ENCODE peak calls at places on chromosomes 7 and 10, in seven cellular contexts. Q, K, P, W, O, T and Z are unnamed samples.

GRCh38 chr10:64465653-64466052 is 944.5 kb downstream of the REEP3 start:
- DNase-seq in Q (no peak), K (no peak), P (no peak), W (no peak), O (no peak), T (no peak), Z (no peak)

GRCh38 chr7:139092090-139092796 is 17.3 kb downstream of the ZC3HAV1 start:
- DNase-seq in Q (no peak), K (no peak), P (no peak), W (no peak), O (no peak), T (no peak), Z (no peak)

GRCh38 chr7:42272793-42273665 is 36.0 kb upstream of the GLI3 start:
- DNase-seq in Q (peak; percentile 2), K (no peak), P (no peak), W (no peak), O (peak; percentile 48), T (no peak), Z (no peak)

GRCh38 chr10:67925449-67926005 is 41.1 kb downstream of the SIRT1 start:
- DNase-seq in Q (no peak), K (no peak), P (no peak), W (no peak), O (no peak), T (no peak), Z (no peak)

GRCh38 chr10:25758041-25758457 is 176.0 kb upstream of the MYO3A start:
- DNase-seq in Q (peak; percentile 19), K (peak; percentile 20), P (no peak), W (peak; percentile 50), O (no peak), T (no peak), Z (no peak)

GRCh38 chr10:13338337-13339128 is 9.6 kb downstream of the SEPHS1 start:
- DNase-seq in Q (no peak), K (no peak), P (no peak), W (no peak), O (peak; percentile 15), T (no peak), Z (no peak)

GRCh38 chr7:1248077-1248458 is 15.4 kb downstream of the UNCX start:
- DNase-seq in Q (no peak), K (no peak), P (no peak), W (no peak), O (no peak), T (no peak), Z (no peak)

GRCh38 chr7:131400833-131401593 is 73.3 kb downstream of the MKLN1 start:
- DNase-seq in Q (no peak), K (no peak), P (no peak), W (peak; percentile 19), O (peak; percentile 78), T (no peak), Z (no peak)

GRCh38 chr7:23938937-23939552 is 229.0 kb downstream of the STK31 start:
- DNase-seq in Q (peak; percentile 10), K (peak; percentile 30), P (no peak), W (peak; percentile 53), O (peak; percentile 46), T (no peak), Z (no peak)

GRCh38 chr7:21945374-21946227 is at the start of gene CDCA7L:
- DNase-seq in Q (peak; percentile 85), K (peak; percentile 89), P (peak; percentile 15), W (peak; percentile 81), O (peak; percentile 73), T (no peak), Z (peak; percentile 55)

GRCh38 chr10:22372298-22372697 is 27.0 kb downstream of the SPAG6 start:
- DNase-seq in Q (no peak), K (no peak), P (no peak), W (no peak), O (no peak), T (no peak), Z (no peak)

GRCh38 chr10:17431871-17432311 is 22.5 kb downstream of the ST8SIA6 start:
- DNase-seq in Q (no peak), K (no peak), P (no peak), W (no peak), O (no peak), T (no peak), Z (no peak)

GRCh38 chr10:78458983-78459638 is 425.4 kb downstream of the RPS24 start:
- DNase-seq in Q (no peak), K (no peak), P (no peak), W (peak; percentile 92), O (peak; percentile 62), T (no peak), Z (no peak)

GRCh38 chr7:70416611-70417010 is 715.3 kb upstream of the GALNT17 start:
- DNase-seq in Q (no peak), K (no peak), P (no peak), W (no peak), O (no peak), T (no peak), Z (no peak)

GRCh38 chr10:33122014-33122788 is 164.2 kb upstream of the ITGB1 start:
- DNase-seq in Q (no peak), K (no peak), P (no peak), W (peak; percentile 29), O (peak; percentile 94), T (no peak), Z (no peak)

GRCh38 chr10:35495521-35496238 is 109.5 kb upstream of the GJD4 start:
- DNase-seq in Q (no peak), K (no peak), P (no peak), W (no peak), O (peak; percentile 20), T (no peak), Z (no peak)

GRCh38 chr7:3176112-3176836 is 124.8 kb upstream of the SDK1 start:
- DNase-seq in Q (no peak), K (no peak), P (no peak), W (no peak), O (no peak), T (no peak), Z (no peak)

GRCh38 chr7:151057737-151057988 is at the start of gene CDK5:
- DNase-seq in Q (no peak), K (no peak), P (no peak), W (no peak), O (no peak), T (no peak), Z (no peak)

GRCh38 chr7:11625669-11626068 is 206.3 kb downstream of the THSD7A start:
- DNase-seq in Q (no peak), K (no peak), P (no peak), W (peak; percentile 79), O (no peak), T (no peak), Z (no peak)

GRCh38 chr10:5198386-5198785 is 1.7 kb downstream of the AKR1C4 start:
- DNase-seq in Q (no peak), K (no peak), P (no peak), W (no peak), O (no peak), T (no peak), Z (no peak)

GRCh38 chr7:106563466-106564150 is 97.3 kb downstream of the CCDC71L start:
- DNase-seq in Q (no peak), K (no peak), P (no peak), W (no peak), O (peak; percentile 55), T (no peak), Z (no peak)

GRCh38 chr10:36499696-36500095 is 625.7 kb upstream of the ANKRD30A start:
- DNase-seq in Q (no peak), K (no peak), P (no peak), W (no peak), O (no peak), T (no peak), Z (no peak)

GRCh38 chr7:27921081-27921836 is 181.3 kb downstream of the TAX1BP1 start:
- DNase-seq in Q (peak; percentile 53), K (peak; percentile 49), P (no peak), W (peak; percentile 82), O (peak; percentile 94), T (no peak), Z (no peak)

GRCh38 chr10:8981277-8981676 is 926.8 kb downstream of the GATA3 start:
- DNase-seq in Q (no peak), K (no peak), P (no peak), W (no peak), O (no peak), T (no peak), Z (no peak)

GRCh38 chr7:65974191-65974801 is 7.7 kb downstream of the GUSB start:
- DNase-seq in Q (no peak), K (no peak), P (no peak), W (no peak), O (no peak), T (no peak), Z (no peak)

GRCh38 chr7:125383324-125383723 is 453.7 kb upstream of the POT1 start:
- DNase-seq in Q (no peak), K (peak; percentile 12), P (no peak), W (no peak), O (no peak), T (no peak), Z (no peak)

GRCh38 chr7:32942783-32943653 is 14.2 kb upstream of the FKBP9 start:
- DNase-seq in Q (peak; percentile 68), K (peak; percentile 91), P (peak; percentile 45), W (peak; percentile 81), O (peak; percentile 75), T (no peak), Z (peak; percentile 55)

GRCh38 chr7:92680458-92680857 is 90.3 kb upstream of the FAM133B start:
- DNase-seq in Q (no peak), K (no peak), P (no peak), W (no peak), O (no peak), T (no peak), Z (no peak)

GRCh38 chr7:113710310-113711106 is 208.3 kb downstream of the PPP1R3A start:
- DNase-seq in Q (peak; percentile 46), K (peak; percentile 51), P (no peak), W (peak; percentile 85), O (peak; percentile 81), T (no peak), Z (no peak)

GRCh38 chr7:26900283-26900682 is 35.9 kb upstream of the SKAP2 start:
- DNase-seq in Q (no peak), K (no peak), P (no peak), W (no peak), O (no peak), T (no peak), Z (no peak)

GRCh38 chr7:142806021-142806353 is 35.2 kb downstream of the PRSS2 start:
- DNase-seq in Q (no peak), K (no peak), P (no peak), W (no peak), O (no peak), T (no peak), Z (no peak)

GRCh38 chr7:108046952-108047506 is 44.1 kb upstream of the LAMB1 start:
- DNase-seq in Q (no peak), K (no peak), P (no peak), W (no peak), O (no peak), T (no peak), Z (no peak)

GRCh38 chr10:75245354-75246001 is 9.7 kb upstream of the COMTD1 start:
- DNase-seq in Q (no peak), K (no peak), P (no peak), W (peak; percentile 14), O (no peak), T (no peak), Z (no peak)

GRCh38 chr10:2949948-2950354 is 117.4 kb upstream of the PFKP start:
- DNase-seq in Q (peak; percentile 57), K (no peak), P (no peak), W (peak; percentile 27), O (no peak), T (no peak), Z (peak; percentile 1)